ENCODE peak calls at places on chromosomes 16 and 17, in six cellular contexts. P is PC-3; N is activated naive CD4-positive, alpha-beta T cell treated with anti-CD3 and anti-CD28 coated beads for 36 hours; G is pulmonary artery endothelial cell; Z is colonic mucosa; W is Jurkat, Clone E6-1. X is an unnamed sample.

GRCh38 chr17:77494664-77495435 is 354.1 kb downstream of the SEC14L1 start:
- DNase-seq in Z (peak), G (no peak), W (peak), P (peak), N (peak), X (peak)

GRCh38 chr16:30112197-30113030 is 923 bp downstream of the GDPD3 start:
- DNase-seq in W (peak), P (peak), Z (peak), N (peak), G (no peak), X (peak)

GRCh38 chr16:59168715-59169114 is 434.6 kb upstream of the GOT2 start:
- DNase-seq in P (no peak), N (no peak), G (no peak), Z (no peak), W (no peak), X (no peak)

GRCh38 chr16:60077791-60078280 is 1343.7 kb upstream of the GOT2 start:
- DNase-seq in G (peak), N (no peak), Z (no peak), P (no peak), W (no peak), X (no peak)

GRCh38 chr17:29294580-29294900 is 592 bp upstream of the NUFIP2 start:
- DNase-seq in W (no peak), N (no peak), Z (no peak), G (no peak), P (no peak), X (no peak)

GRCh38 chr16:89210904-89211515 is 6.5 kb upstream of the ZNF778 start:
- DNase-seq in W (no peak), Z (no peak), N (no peak), P (no peak), G (no peak), X (no peak)

GRCh38 chr16:55955439-55955838 is 80.3 kb upstream of the CES5A start:
- DNase-seq in P (no peak), W (no peak), Z (no peak), N (no peak), G (no peak), X (peak)

GRCh38 chr17:13777003-13777402 is 175.3 kb upstream of the HS3ST3A1 start:
- DNase-seq in W (no peak), Z (no peak), P (no peak), G (no peak), N (no peak), X (no peak)

GRCh38 chr17:61466246-61466645 is 14.0 kb downstream of the TBX4 start:
- DNase-seq in N (no peak), G (no peak), P (no peak), Z (no peak), W (no peak), X (no peak)

GRCh38 chr17:18967806-18968744 is 16.1 kb downstream of the SLC5A10 start:
- DNase-seq in P (peak), G (peak), N (no peak), W (no peak), Z (peak), X (no peak)

X was measured in kidney tubule cell.